ENCODE peak calls at places on chromosomes 5 and 9, in six cellular contexts. Y is GM20000, R is fibroblast of mammary gland, D is GF-D8, S is iris pigment epithelial cell, U is occipital lobe. K is an unnamed sample.
A peak's percentile ranks its signal among the peaks of the same experiment; 100 is the strongest.

GRCh38 chr5:88322785-88323184 is 54.1 kb upstream of the TMEM161B start:
- DNase-seq in S (no peak), Y (no peak), R (no peak), U (no peak), D (no peak), K (no peak)

GRCh38 chr5:179219661-179220620 is 125.3 kb downstream of the ADAMTS2 start:
- DNase-seq in S (no peak), Y (no peak), U (no peak), D (no peak), R (no peak), K (no peak)

GRCh38 chr5:173198049-173198448 is 37.0 kb downstream of the NKX2-5 start:
- DNase-seq in R (no peak), U (no peak), S (no peak), Y (no peak), D (no peak), K (no peak)

GRCh38 chr5:149549461-149550266 is 1.6 kb downstream of the CSNK1A1 start:
- DNase-seq in S (peak; percentile 59), U (peak; percentile 17), D (no peak), Y (peak; percentile 58), R (peak; percentile 70), K (peak; percentile 17)

GRCh38 chr9:132404228-132404881 is 2.3 kb downstream of the TTF1 start:
- DNase-seq in D (peak; percentile 72), S (peak; percentile 8), Y (peak; percentile 57), R (peak; percentile 41), U (no peak), K (no peak)

GRCh38 chr9:4237748-4238511 is 61.9 kb downstream of the GLIS3 start:
- DNase-seq in U (no peak), Y (no peak), D (no peak), S (no peak), R (no peak), K (no peak)

GRCh38 chr9:102975246-102975645 is 19.9 kb upstream of the CYLC2 start:
- DNase-seq in Y (no peak), S (no peak), U (no peak), D (no peak), R (no peak), K (no peak)

GRCh38 chr5:2001300-2001699 is 118.6 kb upstream of the IRX4 start:
- DNase-seq in R (no peak), S (no peak), Y (no peak), D (no peak), U (no peak), K (no peak)

GRCh38 chr9:104772707-104773106 is 8.8 kb downstream of the NIPSNAP3B start:
- DNase-seq in D (peak; percentile 49), R (peak; percentile 17), U (no peak), S (no peak), Y (no peak), K (peak; percentile 37)

GRCh38 chr9:21381752-21382339 is 3.4 kb downstream of the IFNA2 start:
- DNase-seq in D (peak; percentile 24), Y (peak; percentile 70), U (no peak), S (no peak), R (no peak), K (no peak)

GRCh38 chr5:101370240-101370639 is 467.2 kb upstream of the ST8SIA4 start:
- DNase-seq in U (no peak), S (no peak), R (peak; percentile 15), Y (no peak), D (no peak), K (no peak)

GRCh38 chr5:53503819-53504218 is 23.4 kb downstream of the FST start:
- DNase-seq in R (peak; percentile 58), U (no peak), S (peak; percentile 12), Y (no peak), D (no peak), K (no peak)

GRCh38 chr5:73180561-73180960 is 7.6 kb downstream of the TMEM174 start:
- DNase-seq in Y (no peak), S (peak; percentile 49), U (no peak), R (no peak), D (no peak), K (no peak)

GRCh38 chr5:2557435-2557834 is 194.0 kb downstream of the IRX2 start:
- DNase-seq in U (no peak), Y (no peak), R (no peak), S (no peak), D (no peak), K (no peak)

GRCh38 chr5:126624534-126624933 is 23.8 kb downstream of the PHAX start:
- DNase-seq in U (no peak), Y (no peak), S (peak; percentile 95), D (no peak), R (peak; percentile 94), K (no peak)

GRCh38 chr9:77588319-77588937 is 59.7 kb downstream of the GNA14 start:
- DNase-seq in D (no peak), Y (no peak), U (no peak), R (peak; percentile 94), S (peak; percentile 75), K (peak; percentile 35)

GRCh38 chr5:1007681-1008450 is 736 bp upstream of the NKD2 start:
- DNase-seq in D (no peak), S (no peak), R (no peak), Y (peak; percentile 39), U (no peak), K (peak; percentile 10)

GRCh38 chr9:92762196-92762595 is 2.4 kb downstream of the BICD2 start:
- DNase-seq in Y (no peak), R (no peak), S (no peak), U (no peak), D (no peak), K (no peak)

GRCh38 chr5:139100825-139101224 is 97.3 kb downstream of the SIL1 start:
- DNase-seq in U (no peak), Y (no peak), S (peak; percentile 85), D (no peak), R (peak; percentile 76), K (no peak)

GRCh38 chr5:151150484-151151262 is 6.9 kb downstream of the ANXA6 start:
- DNase-seq in U (peak; percentile 33), S (peak; percentile 62), Y (peak; percentile 52), R (peak; percentile 52), D (peak; percentile 96), K (peak; percentile 52)

GRCh38 chr5:86864022-86864421 is 246.3 kb downstream of the COX7C start:
- DNase-seq in U (no peak), Y (no peak), R (no peak), S (no peak), D (no peak), K (no peak)

GRCh38 chr5:61635271-61635670 is 303.2 kb downstream of the ZSWIM6 start:
- DNase-seq in S (no peak), U (no peak), R (no peak), Y (no peak), D (no peak), K (no peak)